ENCODE peak calls at places on chromosomes 16 and 17, in six cellular contexts. One of them, this sample, is unnamed.

GRCh38 chr17:8227238-8227581 is 16.8 kb upstream of the AURKB start:
- DNase-seq in HCT116: no peak
- DNase-seq in GM12878: no peak
- DNase-seq in HepG2: no peak
- DNase-seq in H1: peak; percentile 56
- DNase-seq in SK-N-SH: no peak
- DNase-seq in this sample: no peak

GRCh38 chr16:1770328-1771071 is 843 bp downstream of the NME3 start:
- DNase-seq in HepG2: no peak
- DNase-seq in HCT116: peak; percentile 62
- DNase-seq in SK-N-SH: peak; percentile 76
- DNase-seq in H1: peak; percentile 76
- DNase-seq in GM12878: no peak
- DNase-seq in this sample: no peak

GRCh38 chr16:79093554-79093967 is 507.0 kb downstream of the MAF start:
- DNase-seq in HCT116: no peak
- DNase-seq in SK-N-SH: no peak
- DNase-seq in GM12878: no peak
- DNase-seq in H1: no peak
- DNase-seq in HepG2: no peak
- DNase-seq in this sample: no peak

GRCh38 chr17:80991645-80992076 is at the start of gene CHMP6:
- DNase-seq in HCT116: peak; percentile 76
- DNase-seq in H1: peak; percentile 85
- DNase-seq in GM12878: no peak
- DNase-seq in SK-N-SH: peak; percentile 99
- DNase-seq in HepG2: peak; percentile 60
- DNase-seq in this sample: peak; percentile 86

GRCh38 chr17:7888184-7888920 is at the start of gene CHD3:
- DNase-seq in H1: no peak
- DNase-seq in GM12878: no peak
- DNase-seq in HCT116: no peak
- DNase-seq in HepG2: no peak
- DNase-seq in SK-N-SH: no peak
- DNase-seq in this sample: no peak

GRCh38 chr16:1774456-1774795 is 1.5 kb upstream of the MRPS34 start:
- DNase-seq in SK-N-SH: no peak
- DNase-seq in HCT116: no peak
- DNase-seq in HepG2: no peak
- DNase-seq in H1: no peak
- DNase-seq in GM12878: no peak
- DNase-seq in this sample: no peak

GRCh38 chr16:11389631-11390565 is 44.6 kb downstream of the RMI2 start:
- DNase-seq in HCT116: no peak
- DNase-seq in H1: no peak
- DNase-seq in GM12878: no peak
- DNase-seq in HepG2: no peak
- DNase-seq in SK-N-SH: peak; percentile 54
- DNase-seq in this sample: no peak

GRCh38 chr17:39485555-39485954 is 24.3 kb downstream of the CDK12 start:
- DNase-seq in SK-N-SH: no peak
- DNase-seq in HCT116: peak; percentile 15
- DNase-seq in H1: no peak
- DNase-seq in HepG2: no peak
- DNase-seq in GM12878: no peak
- DNase-seq in this sample: no peak

GRCh38 chr17:49968380-49969133 is 433 bp upstream of the DLX4 start:
- DNase-seq in HCT116: peak; percentile 75
- DNase-seq in GM12878: no peak
- DNase-seq in HepG2: peak; percentile 54
- DNase-seq in SK-N-SH: peak; percentile 97
- DNase-seq in H1: peak; percentile 96
- DNase-seq in this sample: peak; percentile 93

GRCh38 chr17:71801301-71801700 is 319.5 kb upstream of the SOX9 start:
- DNase-seq in SK-N-SH: no peak
- DNase-seq in HCT116: no peak
- DNase-seq in H1: no peak
- DNase-seq in GM12878: no peak
- DNase-seq in HepG2: no peak
- DNase-seq in this sample: no peak

GRCh38 chr16:89197633-89198416 is 2.5 kb downstream of the SLC22A31 start:
- DNase-seq in H1: no peak
- DNase-seq in GM12878: no peak
- DNase-seq in HepG2: peak; percentile 97
- DNase-seq in SK-N-SH: no peak
- DNase-seq in HCT116: no peak
- DNase-seq in this sample: no peak

GRCh38 chr16:69501956-69502457 is 63.8 kb upstream of the NFAT5 start:
- DNase-seq in SK-N-SH: no peak
- DNase-seq in HepG2: peak; percentile 95
- DNase-seq in HCT116: no peak
- DNase-seq in H1: no peak
- DNase-seq in GM12878: peak; percentile 63
- DNase-seq in this sample: no peak

GRCh38 chr17:55635253-55635766 is 87.4 kb downstream of the TMEM100 start:
- DNase-seq in HCT116: no peak
- DNase-seq in H1: no peak
- DNase-seq in GM12878: no peak
- DNase-seq in HepG2: no peak
- DNase-seq in SK-N-SH: peak; percentile 44
- DNase-seq in this sample: no peak

GRCh38 chr16:3874242-3874641 is 6.3 kb downstream of the CREBBP start:
- DNase-seq in HepG2: no peak
- DNase-seq in GM12878: no peak
- DNase-seq in SK-N-SH: no peak
- DNase-seq in H1: no peak
- DNase-seq in HCT116: no peak
- DNase-seq in this sample: no peak

GRCh38 chr17:74864866-74865395 is 5.2 kb upstream of the GRIN2C start:
- DNase-seq in H1: peak; percentile 95
- DNase-seq in HepG2: peak; percentile 56
- DNase-seq in HCT116: peak; percentile 44
- DNase-seq in SK-N-SH: peak; percentile 93
- DNase-seq in GM12878: no peak
- DNase-seq in this sample: peak; percentile 57

GRCh38 chr16:65572156-65572555 is 450.3 kb upstream of the CDH11 start:
- DNase-seq in GM12878: no peak
- DNase-seq in HCT116: no peak
- DNase-seq in H1: no peak
- DNase-seq in SK-N-SH: no peak
- DNase-seq in HepG2: no peak
- DNase-seq in this sample: no peak

GRCh38 chr17:50882851-50883250 is 16.7 kb upstream of the TOB1 start:
- DNase-seq in HepG2: no peak
- DNase-seq in H1: no peak
- DNase-seq in SK-N-SH: no peak
- DNase-seq in GM12878: no peak
- DNase-seq in HCT116: peak; percentile 26
- DNase-seq in this sample: no peak

DNA sequence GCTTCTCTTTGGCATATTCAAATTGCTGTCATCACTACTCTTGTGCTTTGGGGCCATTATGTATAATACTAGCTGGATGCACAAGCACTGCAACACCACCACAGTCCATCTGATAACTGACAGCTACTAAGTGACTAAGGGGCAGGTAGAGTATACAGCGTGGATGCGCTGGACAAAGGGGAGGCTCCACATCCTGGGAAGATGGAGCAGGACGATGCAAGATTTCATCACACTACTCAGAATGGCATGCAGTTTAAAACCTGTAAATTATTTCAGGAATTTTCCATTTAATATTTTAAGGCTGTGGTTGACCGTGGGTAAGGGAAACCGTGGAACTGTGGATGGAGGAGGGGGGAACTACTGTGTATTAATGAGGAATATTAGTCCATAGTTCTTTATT is 25.0 kb downstream of the MPRIP start:
- DNase-seq in HCT116: no peak
- DNase-seq in GM12878: no peak
- DNase-seq in H1: no peak
- DNase-seq in SK-N-SH: no peak
- DNase-seq in HepG2: no peak
- DNase-seq in this sample: peak; percentile 17
- TF ChIP-seq YY1 in HCT116: no peak
- TF ChIP-seq YY1 in GM12878: no peak
- TF ChIP-seq YY1 in H1: no peak
- TF ChIP-seq YY1 in SK-N-SH: no peak
- TF ChIP-seq YY1 in HepG2: no peak
- TF ChIP-seq YY1 in this sample: no peak

GRCh38 chr17:14198013-14198412 is 38.6 kb downstream of the CDRT15 start:
- DNase-seq in H1: no peak
- DNase-seq in HepG2: no peak
- DNase-seq in GM12878: no peak
- DNase-seq in SK-N-SH: peak; percentile 79
- DNase-seq in HCT116: no peak
- DNase-seq in this sample: no peak

GRCh38 chr17:14197582-14197981 is 39.1 kb downstream of the CDRT15 start:
- DNase-seq in SK-N-SH: no peak
- DNase-seq in GM12878: no peak
- DNase-seq in HepG2: no peak
- DNase-seq in HCT116: no peak
- DNase-seq in H1: no peak
- DNase-seq in this sample: no peak

GRCh38 chr17:14200354-14200753 is 36.3 kb downstream of the CDRT15 start:
- DNase-seq in GM12878: no peak
- DNase-seq in SK-N-SH: no peak
- DNase-seq in H1: no peak
- DNase-seq in HCT116: no peak
- DNase-seq in HepG2: no peak
- DNase-seq in this sample: no peak

GRCh38 chr17:14198575-14198974 is 38.1 kb downstream of the CDRT15 start:
- DNase-seq in SK-N-SH: no peak
- DNase-seq in HCT116: no peak
- DNase-seq in GM12878: no peak
- DNase-seq in H1: no peak
- DNase-seq in HepG2: no peak
- DNase-seq in this sample: no peak

DNA sequence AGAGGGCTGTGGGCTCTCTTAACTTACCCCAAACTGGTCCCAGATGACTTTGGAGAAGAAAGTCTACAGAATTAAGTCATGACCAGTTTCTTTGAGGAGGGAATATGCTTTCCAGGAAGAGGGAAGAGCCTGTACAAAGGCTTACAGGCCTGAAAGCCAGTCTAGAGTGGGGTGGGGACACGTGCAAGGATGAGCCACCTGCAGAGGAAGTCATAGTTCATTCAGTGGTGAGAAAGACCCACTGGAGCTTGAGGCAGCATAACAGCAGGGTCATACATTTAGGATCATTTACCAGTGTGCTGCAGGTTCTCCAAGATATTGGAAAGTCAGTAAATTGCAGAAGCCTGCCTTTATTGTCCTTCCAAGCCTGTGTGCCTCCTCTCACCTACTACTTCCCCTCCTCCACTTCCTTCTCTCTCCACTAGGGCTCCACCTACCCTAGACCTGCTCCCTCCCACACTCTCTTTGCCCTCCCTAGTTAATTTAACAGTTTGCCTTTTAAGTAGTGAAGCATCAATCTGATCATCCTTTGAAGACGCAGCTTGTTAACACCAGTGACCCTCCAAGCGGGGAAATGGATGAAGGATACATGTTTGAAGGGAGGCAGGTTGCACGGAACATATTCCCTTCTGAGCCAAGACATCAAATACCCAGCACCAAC is 40.2 kb downstream of the CDRT15 start:
- DNase-seq in GM12878: no peak
- DNase-seq in SK-N-SH: no peak
- DNase-seq in HepG2: no peak
- DNase-seq in HCT116: no peak
- DNase-seq in H1: no peak
- DNase-seq in this sample: no peak
- TF ChIP-seq CTCF in GM12878: peak; percentile 41
- TF ChIP-seq CTCF in SK-N-SH: peak; percentile 24
- TF ChIP-seq CTCF in HepG2: no peak
- TF ChIP-seq CTCF in HCT116: peak; percentile 55
- TF ChIP-seq CTCF in H1: no peak
- TF ChIP-seq CTCF in this sample: no peak

GRCh38 chr16:54655171-54655590 is 275.5 kb upstream of the IRX5 start:
- DNase-seq in H1: peak; percentile 52
- DNase-seq in HepG2: no peak
- DNase-seq in SK-N-SH: no peak
- DNase-seq in GM12878: no peak
- DNase-seq in HCT116: no peak
- DNase-seq in this sample: no peak
- H3K4me1 ChIP-seq in H1: peaks cover 27% of the 10 kb centered on the region
- H3K4me1 ChIP-seq in HepG2: no peaks in the 10 kb centered on the region
- H3K4me1 ChIP-seq in SK-N-SH: no peaks in the 10 kb centered on the region
- H3K4me1 ChIP-seq in GM12878: no peaks in the 10 kb centered on the region
- H3K4me1 ChIP-seq in HCT116: peaks cover 4% of the 10 kb centered on the region
- H3K4me1 ChIP-seq in this sample: no peaks in the 10 kb centered on the region

GRCh38 chr17:35799942-35800341 is 4.5 kb upstream of the MMP28 start:
- DNase-seq in HCT116: no peak
- DNase-seq in SK-N-SH: peak; percentile 82
- DNase-seq in HepG2: no peak
- DNase-seq in H1: no peak
- DNase-seq in GM12878: no peak
- DNase-seq in this sample: no peak
- TF ChIP-seq YY1 in HCT116: no peak
- TF ChIP-seq YY1 in SK-N-SH: no peak
- TF ChIP-seq YY1 in HepG2: no peak
- TF ChIP-seq YY1 in H1: no peak
- TF ChIP-seq YY1 in GM12878: no peak
- TF ChIP-seq YY1 in this sample: no peak

DNA sequence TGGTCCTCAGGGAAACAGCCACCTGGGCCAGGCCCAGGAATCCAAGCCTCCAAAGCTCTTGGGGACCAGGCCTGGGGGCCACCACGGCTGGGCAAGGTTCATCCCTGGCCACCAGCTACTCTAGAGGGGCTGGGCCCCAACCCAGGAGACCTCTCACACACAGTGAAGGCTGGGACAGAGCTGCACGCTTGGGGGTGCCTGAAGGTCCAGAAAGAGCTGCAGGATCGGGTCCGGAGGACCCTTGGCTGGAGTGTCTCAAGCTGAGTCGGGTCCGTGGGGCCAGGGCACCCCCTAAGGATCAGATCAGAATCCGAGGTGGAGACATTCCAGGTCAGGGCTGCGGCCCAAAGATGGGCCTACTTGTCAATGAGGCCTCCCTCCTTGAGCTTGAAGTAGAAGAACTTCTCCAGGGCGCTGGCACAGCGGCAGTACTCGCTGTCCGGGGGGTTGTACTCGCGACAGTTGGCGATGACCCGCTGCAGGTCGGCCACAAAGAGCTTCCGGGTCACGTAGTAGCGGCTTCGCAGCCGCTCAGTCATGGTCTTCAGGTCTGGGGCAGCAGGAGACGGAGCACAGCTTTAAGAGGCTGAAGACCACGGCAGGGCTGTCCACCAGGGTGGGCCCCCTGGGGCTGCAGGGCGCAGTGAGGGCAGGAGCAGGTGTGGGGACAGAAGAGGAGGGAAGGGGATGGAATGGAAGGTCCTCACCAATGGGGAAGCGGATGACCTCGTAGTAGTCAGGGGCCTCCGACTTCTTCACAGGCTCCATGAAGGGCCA is 967 bp upstream of the DHX58 start:
- DNase-seq in SK-N-SH: no peak
- DNase-seq in HepG2: no peak
- DNase-seq in HCT116: no peak
- DNase-seq in H1: no peak
- DNase-seq in GM12878: no peak
- DNase-seq in this sample: no peak
- TF ChIP-seq CTCF in SK-N-SH: no peak
- TF ChIP-seq CTCF in HepG2: no peak
- TF ChIP-seq CTCF in HCT116: no peak
- TF ChIP-seq CTCF in H1: no peak
- TF ChIP-seq CTCF in GM12878: no peak
- TF ChIP-seq CTCF in this sample: no peak